ENCODE peak calls at places on chromosomes 11 and 22, in eight cellular contexts. O is upper lobe of right lung, Z is SK-N-MC, Y is fibroblast of lung, K is mammary epithelial cell, I is body of pancreas, A is BE2C, F is adrenal gland. J is an unnamed sample. For H3K9me3, the result is how much of the 10 kb centered on the place peaks cover.

GRCh38 chr11:10429526-10429925 is 25.5 kb upstream of the AMPD3 start:
- DNase-seq in O (no peak), Z (no peak), Y (no peak), K (no peak), I (no peak), A (no peak), F (no peak), J (peak)

GRCh38 chr11:29119116-29119515 is 897.7 kb downstream of the KCNA4 start:
- DNase-seq in O (no peak), Z (no peak), Y (peak), K (no peak), I (no peak), A (no peak), F (no peak), J (no peak)

GRCh38 chr11:68266936-68267880 is 4.6 kb downstream of the C11orf24 start:
- DNase-seq in O (no peak), Z (no peak), Y (peak), K (no peak), I (no peak), A (no peak), F (no peak), J (no peak)

GRCh38 chr22:28656156-28656555 is 23.5 kb downstream of the TTC28 start:
- DNase-seq in O (no peak), Z (no peak), Y (no peak), K (no peak), I (no peak), A (peak), F (no peak), J (no peak)

GRCh38 chr11:1469911-1470680 is 16.5 kb downstream of the MOB2 start:
- DNase-seq in O (no peak), Z (no peak), Y (no peak), K (no peak), I (no peak), A (no peak), F (no peak), J (no peak)

GRCh38 chr22:46734830-46735453 is 3.1 kb downstream of the CERK start:
- DNase-seq in O (peak), Z (no peak), Y (no peak), K (no peak), I (no peak), A (peak), F (no peak), J (no peak)

GRCh38 chr11:15236514-15236913 is 121.8 kb downstream of the INSC start:
- DNase-seq in O (no peak), Z (no peak), Y (no peak), K (no peak), I (no peak), A (no peak), F (no peak), J (no peak)

GRCh38 chr11:127674754-127675153 is 674.2 kb upstream of the KIRREL3 start:
- DNase-seq in O (no peak), Z (no peak), Y (no peak), K (no peak), I (no peak), A (no peak), F (no peak), J (no peak)

GRCh38 chr11:65565624-65566453 is 4.4 kb upstream of the ZNRD2 start:
- DNase-seq in O (no peak), Z (no peak), Y (no peak), K (peak), I (no peak), A (no peak), F (no peak), J (no peak)

GRCh38 chr11:8765294-8765693 is 82.7 kb downstream of the RPL27A start:
- DNase-seq in O (no peak), Z (no peak), Y (peak), K (peak), I (no peak), A (no peak), F (no peak), J (no peak)

GRCh38 chr11:77191823-77192495 is 63.9 kb downstream of the MYO7A start:
- DNase-seq in O (peak), Z (no peak), Y (peak), K (peak), I (peak), A (peak), F (no peak), J (peak)

GRCh38 chr22:47627561-47628253 is 865.3 kb downstream of the TBC1D22A start:
- DNase-seq in O (peak), Z (no peak), Y (peak), K (no peak), I (no peak), A (no peak), F (no peak), J (no peak)

GRCh38 chr11:60150279-60150678 is 32.6 kb downstream of the MS4A6A start:
- DNase-seq in O (no peak), Z (no peak), Y (no peak), K (no peak), I (no peak), A (no peak), F (no peak), J (no peak)

GRCh38 chr22:37626144-37626543 is 13.3 kb upstream of the SH3BP1 start:
- DNase-seq in O (peak), Z (no peak), Y (peak), K (no peak), I (no peak), A (no peak), F (no peak), J (no peak)

GRCh38 chr11:12316432-12316831 is 60.9 kb upstream of the PARVA start:
- DNase-seq in O (no peak), Z (no peak), Y (no peak), K (no peak), I (no peak), A (no peak), F (no peak), J (no peak)

GRCh38 chr11:114322934-114323333 is 26.7 kb downstream of the NNMT start:
- DNase-seq in O (no peak), Z (no peak), Y (no peak), K (no peak), I (no peak), A (no peak), F (no peak), J (no peak)

GRCh38 chr22:40326905-40327735 is 19.2 kb upstream of the ADSL start:
- DNase-seq in O (no peak), Z (no peak), Y (peak), K (no peak), I (no peak), A (no peak), F (no peak), J (no peak)

GRCh38 chr11:47786373-47786772 is 19.2 kb upstream of the FNBP4 start:
- DNase-seq in O (no peak), Z (no peak), Y (peak), K (no peak), I (no peak), A (peak), F (peak), J (no peak)

GRCh38 chr22:38490475-38490874 is 15.6 kb downstream of the DDX17 start:
- DNase-seq in O (no peak), Z (no peak), Y (no peak), K (no peak), I (no peak), A (no peak), F (no peak), J (no peak)

GRCh38 chr11:78344676-78345075 is 72.9 kb downstream of the GAB2 start:
- DNase-seq in O (no peak), Z (no peak), Y (no peak), K (peak), I (no peak), A (no peak), F (no peak), J (no peak)

GRCh38 chr11:72075109-72075508 is 5.2 kb downstream of the NUMA1 start:
- DNase-seq in O (no peak), Z (no peak), Y (no peak), K (no peak), I (no peak), A (no peak), F (no peak), J (peak)

GRCh38 chr11:44609028-44609782 is 43.7 kb downstream of the CD82 start:
- DNase-seq in O (no peak), Z (no peak), Y (no peak), K (no peak), I (no peak), A (no peak), F (no peak), J (no peak)

GRCh38 chr11:50278756-50279155 is 246.1 kb downstream of the OR4C45 start:
- DNase-seq in O (no peak), Z (no peak), Y (no peak), K (no peak), I (no peak), A (no peak), F (no peak), J (no peak)
- H3K9me3 ChIP-seq in O (under half), Z (under half), Y (under half), K (under half), I (under half), A (under half), F (under half), J (under half)

GRCh38 chr11:58742981-58743880 is 11.5 kb upstream of the GLYAT start:
- DNase-seq in O (no peak), Z (no peak), Y (no peak), K (no peak), I (no peak), A (no peak), F (no peak), J (no peak)
- H3K9me3 ChIP-seq in O (under half), Z (under half), Y (under half), K (under half), I (under half), A (under half), F (under half), J (under half)

GRCh38 chr11:2662024-2662312 is 37.8 kb downstream of the KCNQ1OT1 start:
- DNase-seq in O (no peak), Z (no peak), Y (no peak), K (no peak), I (no peak), A (no peak), F (no peak), J (no peak)
- H3K9me3 ChIP-seq in O (under half), Z (under half), Y (under half), K (under half), I (under half), A (under half), F (under half), J (under half)

GRCh38 chr11:54558407-54558806 is 45.4 kb downstream of the OR4C46 start:
- DNase-seq in O (no peak), Z (no peak), Y (peak), K (no peak), I (no peak), A (no peak), F (no peak), J (no peak)
- H3K9me3 ChIP-seq in O (under half), Z (under half), Y (under half), K (under half), I (under half), A (under half), F (under half), J (under half)

GRCh38 chr22:49746065-49746464 is 81.6 kb downstream of the BRD1 start:
- DNase-seq in O (no peak), Z (no peak), Y (no peak), K (no peak), I (no peak), A (no peak), F (no peak), J (no peak)

GRCh38 chr22:49748514-49748913 is 79.2 kb downstream of the BRD1 start:
- DNase-seq in O (peak), Z (no peak), Y (no peak), K (no peak), I (no peak), A (no peak), F (no peak), J (no peak)

GRCh38 chr22:49749227-49749626 is 78.4 kb downstream of the BRD1 start:
- DNase-seq in O (peak), Z (no peak), Y (no peak), K (no peak), I (no peak), A (no peak), F (no peak), J (no peak)

GRCh38 chr22:49747130-49747529 is 80.5 kb downstream of the BRD1 start:
- DNase-seq in O (no peak), Z (no peak), Y (no peak), K (no peak), I (no peak), A (no peak), F (no peak), J (no peak)

DNA sequence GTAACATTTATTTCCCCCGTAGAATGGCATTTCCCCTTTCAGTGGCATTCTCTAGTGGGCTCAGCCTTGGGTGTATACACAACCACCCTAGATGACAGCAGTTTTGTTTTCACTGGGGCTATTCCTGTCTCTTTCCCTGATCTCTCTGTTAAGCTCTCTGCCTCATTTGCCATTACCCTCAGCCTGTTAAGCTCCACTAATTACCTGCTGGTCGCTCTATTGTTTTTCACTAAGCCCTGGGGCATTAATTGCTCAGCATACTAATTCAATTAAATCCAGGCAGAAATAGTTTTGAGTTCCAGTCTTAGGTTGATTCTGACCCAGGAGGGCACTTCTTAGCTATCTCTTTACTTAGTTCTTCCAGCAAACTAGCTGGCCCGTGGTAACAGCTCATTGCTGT is 80.0 kb downstream of the BRD1 start:
- DNase-seq in O (no peak), Z (no peak), Y (no peak), K (no peak), I (no peak), A (no peak), F (no peak), J (no peak)
- H3K9me3 ChIP-seq in O (under half), Z (under half), Y (under half), K (under half), I (under half), A (under half), F (under half), J (under half)

GRCh38 chr11:55791606-55792005 is 3.8 kb upstream of the OR5D14 start:
- DNase-seq in O (no peak), Z (no peak), Y (no peak), K (no peak), I (no peak), A (no peak), F (no peak), J (no peak)
- H3K9me3 ChIP-seq in O (under half), Z (under half), Y (under half), K (under half), I (under half), A (under half), F (under half), J (under half)

GRCh38 chr11:70577258-70577603 is 178.9 kb downstream of the CTTN start:
- DNase-seq in O (peak), Z (no peak), Y (no peak), K (no peak), I (no peak), A (no peak), F (no peak), J (no peak)

GRCh38 chr11:70578831-70579230 is 180.5 kb downstream of the CTTN start:
- DNase-seq in O (peak), Z (no peak), Y (no peak), K (no peak), I (no peak), A (no peak), F (no peak), J (no peak)

GRCh38 chr11:70578371-70578770 is 180.0 kb downstream of the CTTN start:
- DNase-seq in O (peak), Z (no peak), Y (no peak), K (no peak), I (no peak), A (no peak), F (no peak), J (no peak)

GRCh38 chr11:70579376-70579955 is 181.1 kb downstream of the CTTN start:
- DNase-seq in O (peak), Z (no peak), Y (no peak), K (no peak), I (no peak), A (no peak), F (no peak), J (no peak)

GRCh38 chr11:70577948-70578347 is 179.6 kb downstream of the CTTN start:
- DNase-seq in O (peak), Z (no peak), Y (no peak), K (no peak), I (no peak), A (peak), F (no peak), J (no peak)
- H3K9me3 ChIP-seq in O (under half), Z (under half), Y (under half), K (under half), I (under half), A (under half), F (under half), J (under half)

DNA sequence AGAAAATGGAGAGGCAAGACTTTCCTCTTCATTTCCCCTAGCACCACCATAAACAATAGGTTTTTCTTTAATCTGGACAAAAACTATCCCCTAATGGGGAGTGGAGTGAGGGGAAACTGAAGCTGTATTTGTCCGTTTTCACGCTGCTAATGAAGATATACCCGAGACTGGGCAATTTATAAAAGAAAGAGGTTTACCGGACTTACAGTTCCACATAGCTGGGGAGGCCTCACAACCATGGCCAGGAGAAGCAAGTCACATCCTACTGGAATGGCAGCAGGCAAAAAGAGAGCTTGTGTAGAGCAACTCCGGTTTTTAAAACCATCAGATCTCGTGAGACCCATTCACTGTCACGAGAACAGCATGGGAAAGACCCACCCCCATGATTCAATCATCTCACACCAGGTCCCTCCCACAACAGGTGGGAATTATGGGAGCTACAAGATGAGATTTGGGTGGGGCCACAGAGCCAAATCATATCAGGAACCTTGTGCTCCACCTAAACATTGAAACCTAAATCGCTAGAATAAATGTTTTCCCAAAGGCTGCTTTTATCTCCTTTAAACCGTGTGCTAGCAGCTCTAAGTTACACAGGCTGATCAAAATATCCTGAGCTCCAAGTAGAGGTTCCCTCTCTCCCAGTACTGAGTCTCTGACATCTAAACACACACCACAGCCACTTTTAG is 4.3 kb downstream of the UBQLN3 start:
- DNase-seq in O (no peak), Z (no peak), Y (no peak), K (no peak), I (no peak), A (no peak), F (no peak), J (no peak)
- H3K9me3 ChIP-seq in O (under half), Z (under half), Y (under half), K (under half), I (under half), A (under half), F (under half), J (under half)

J was measured in WERI-Rb-1.